ENCODE peak calls at places on chromosomes 5 and 9, in six cellular contexts. P, J, D, F, I and K are unnamed samples. For H3K4me1, the result is how much of the 10 kb centered on the place peaks cover.

GRCh38 chr5:120098902-120099301 is 365.2 kb upstream of the PRR16 start:
- DNase-seq in D (no peak), J (no peak), F (no peak), I (no peak), P (no peak), K (no peak)

GRCh38 chr5:142782976-142783539 is 12.9 kb downstream of the ARHGAP26 start:
- DNase-seq in I (peak), D (no peak), J (peak), F (peak), P (no peak), K (no peak)

GRCh38 chr5:1826235-1826980 is 25.2 kb downstream of the NDUFS6 start:
- DNase-seq in D (no peak), P (no peak), I (no peak), F (no peak), J (no peak), K (no peak)

GRCh38 chr5:173592050-173592669 is 24.3 kb downstream of the BOD1 start:
- DNase-seq in I (no peak), J (no peak), F (no peak), P (peak), D (no peak), K (no peak)

GRCh38 chr9:36742264-36742663 is 169.6 kb downstream of the MELK start:
- DNase-seq in I (no peak), J (no peak), D (no peak), F (no peak), P (no peak), K (no peak)

GRCh38 chr9:108618906-108619550 is 236.8 kb downstream of the ACTL7B start:
- DNase-seq in D (no peak), P (peak), J (no peak), I (no peak), F (no peak), K (no peak)

GRCh38 chr5:54249210-54250028 is 61.0 kb downstream of the ARL15 start:
- DNase-seq in F (peak), D (no peak), J (peak), P (no peak), I (no peak), K (no peak)

GRCh38 chr9:134626576-134627416 is 14.8 kb upstream of the COL5A1 start:
- DNase-seq in I (no peak), F (no peak), P (no peak), D (no peak), J (no peak), K (no peak)

DNA sequence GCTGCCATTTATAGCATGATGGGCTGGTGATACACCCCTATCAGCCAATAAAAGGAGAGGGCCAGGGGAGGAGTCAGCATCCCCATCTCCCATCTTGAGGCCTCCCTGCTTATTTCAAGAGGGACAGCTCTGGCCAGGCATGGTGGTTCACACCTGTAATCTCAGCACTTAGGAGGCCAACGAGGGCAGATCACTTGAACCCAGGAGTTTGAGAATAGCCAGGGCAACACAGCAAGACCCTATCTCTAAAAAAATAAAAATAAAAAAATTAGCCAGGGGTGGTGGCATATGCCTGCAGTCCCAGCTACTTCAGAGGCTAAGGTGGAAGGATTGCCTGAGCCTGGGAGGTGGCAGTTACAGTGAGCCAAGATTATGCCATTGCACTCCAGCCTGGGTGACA is 9.8 kb downstream of the REXO4 start:
- DNase-seq in J (no peak), D (no peak), I (no peak), F (no peak), P (no peak), K (no peak)
- H3K4me1 ChIP-seq in J (under half), D (under half), I (under half), F (under half), P (under half), K (under half)

GRCh38 chr5:25107878-25108277 is 463.1 kb upstream of the CDH10 start:
- DNase-seq in P (peak), F (no peak), D (no peak), I (no peak), J (no peak), K (no peak)
- H3K27ac ChIP-seq in P (no peak), F (no peak), D (no peak), I (no peak), J (no peak), K (no peak)

DNA sequence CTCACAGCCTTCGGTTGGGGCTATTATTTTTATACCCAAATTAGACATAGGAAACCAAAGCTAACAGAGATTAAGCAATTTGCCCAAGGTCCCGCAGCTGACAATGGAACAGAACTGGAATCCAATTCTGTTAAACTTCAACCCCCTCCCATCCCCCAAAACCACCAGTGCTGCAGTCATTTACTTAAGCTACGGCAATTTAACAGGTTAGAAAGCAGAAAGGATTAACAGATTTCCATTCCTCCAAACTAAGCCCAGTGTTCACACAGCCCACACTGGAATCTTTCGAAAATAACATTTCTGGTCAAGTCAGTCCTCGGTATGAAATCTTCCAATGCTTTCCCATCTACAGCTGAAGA is 1023.1 kb upstream of the DMAC1 start:
- DNase-seq in P (no peak), D (no peak), F (no peak), J (no peak), I (no peak), K (no peak)
- H3K4me3 ChIP-seq in P (no peak), D (no peak), F (no peak), J (no peak), I (no peak), K (no peak)

GRCh38 chr9:122120672-122121071 is 27.6 kb upstream of the TTLL11 start:
- DNase-seq in J (no peak), P (no peak), F (no peak), I (peak), D (no peak), K (no peak)

GRCh38 chr9:122116448-122117173 is 23.5 kb upstream of the TTLL11 start:
- DNase-seq in P (no peak), F (no peak), I (no peak), D (no peak), J (no peak), K (no peak)

GRCh38 chr9:122119166-122119521 is 26.0 kb upstream of the TTLL11 start:
- DNase-seq in F (no peak), I (no peak), P (no peak), J (no peak), D (no peak), K (no peak)

GRCh38 chr9:122119721-122120120 is 26.6 kb upstream of the TTLL11 start:
- DNase-seq in I (no peak), D (no peak), P (no peak), J (no peak), F (no peak), K (no peak)

DNA sequence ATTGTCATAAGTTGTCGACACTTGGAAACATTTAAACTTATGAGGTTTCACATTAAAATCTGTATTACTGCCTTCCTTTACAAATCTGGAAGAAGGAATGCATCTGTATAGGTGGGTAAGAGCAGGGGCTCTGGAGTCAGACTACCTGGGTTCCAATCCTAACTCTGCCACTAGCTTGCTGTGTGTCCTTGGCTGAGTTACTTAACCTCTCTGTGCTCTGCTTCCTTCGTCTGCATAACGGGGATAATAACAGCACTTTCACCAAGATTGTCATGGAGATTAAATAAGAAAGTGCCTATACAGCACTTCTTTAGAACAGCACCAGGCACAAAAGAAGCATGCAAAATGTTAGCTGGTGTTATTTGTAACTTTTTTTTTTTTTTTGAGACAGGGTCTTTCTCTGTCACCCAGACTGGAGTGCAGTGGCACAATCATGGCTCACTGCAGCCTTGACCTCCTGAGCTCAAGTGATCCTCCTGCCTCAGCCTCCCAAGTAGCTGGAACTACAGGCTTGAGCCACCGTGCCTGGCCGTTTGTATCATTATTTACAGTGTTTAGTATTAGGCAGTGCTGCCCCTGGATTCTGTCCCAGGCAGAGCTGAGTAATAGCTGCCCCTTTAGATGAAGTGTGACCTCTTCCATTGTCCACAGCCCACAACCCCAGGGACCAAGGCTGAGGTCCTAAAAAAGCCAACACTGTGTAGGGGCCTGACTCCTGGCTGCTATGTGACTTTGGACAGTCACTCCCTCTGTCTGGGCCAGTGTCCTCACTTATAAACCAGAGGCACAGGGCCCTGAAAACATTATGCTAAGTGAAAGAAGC is 25.4 kb upstream of the TTLL11 start:
- DNase-seq in I (no peak), D (no peak), J (no peak), F (no peak), P (no peak), K (no peak)
- H3K4me1 ChIP-seq in I (under half), D (under half), J (under half), F (under half), P (under half), K (under half)

GRCh38 chr5:42005561-42006153 is 80.6 kb downstream of the FBXO4 start:
- DNase-seq in I (no peak), D (no peak), F (no peak), J (no peak), P (peak), K (no peak)
- H3K27ac ChIP-seq in I (no peak), D (no peak), F (no peak), J (no peak), P (no peak), K (no peak)

DNA sequence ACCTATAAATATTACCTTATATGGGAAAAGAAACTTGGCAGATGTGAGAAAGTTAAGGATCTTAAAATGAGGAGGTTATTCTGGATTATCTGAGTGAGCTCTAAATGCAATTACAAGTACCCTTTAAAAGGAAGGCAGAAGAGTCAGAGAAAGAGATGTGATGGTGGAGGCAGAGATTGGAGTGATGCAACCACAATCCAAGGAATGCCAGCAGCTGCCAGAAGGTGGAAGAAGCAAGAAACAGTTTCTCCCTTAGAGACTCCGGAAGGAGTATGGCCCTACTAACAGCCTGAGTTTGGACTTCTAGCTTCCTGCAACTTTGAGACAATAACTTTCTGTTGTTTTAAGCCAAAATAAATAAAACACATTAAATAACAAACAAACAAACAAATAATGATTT is 108.7 kb upstream of the PRLR start:
- DNase-seq in P (no peak), F (no peak), J (no peak), D (no peak), I (no peak), K (no peak)
- H3K4me3 ChIP-seq in P (no peak), F (no peak), J (no peak), D (no peak), I (no peak), K (no peak)